ENCODE peak calls at places on chromosomes 12 and 14, in ten cellular contexts. V is psoas muscle; I is NCI-H1092; A is activated T-cell treated with anti-CD3 and anti-CD28 coated beads for 48 hours; W is fibroblast of pulmonary artery; M is stimulated activated CD4-positive, alpha-beta T cell treated with anti-CD3 and anti-CD28 coated beads, TNF-alpha, amount 100 ng/mL, for 24 hours; T is HT-29; Z is upper lobe of left lung; P is retinal pigment epithelial cell; U is progenitor cell of endocrine pancreas. R is an unnamed sample.

GRCh38 chr14:22232486-22232885 is 356.5 kb downstream of the DAD1 start:
- DNase-seq in V (no peak), I (no peak), A (no peak), W (no peak), M (no peak), T (no peak), Z (no peak), P (no peak), U (no peak), R (no peak)

GRCh38 chr14:68935761-68936209 is 43.3 kb downstream of the ACTN1 start:
- DNase-seq in V (no peak), I (no peak), A (no peak), W (peak), M (no peak), T (no peak), Z (no peak), P (no peak), U (no peak), R (no peak)

GRCh38 chr12:2319747-2320146 is 267.0 kb downstream of the CACNA1C start:
- DNase-seq in V (no peak), I (no peak), A (no peak), W (peak), M (no peak), T (no peak), Z (no peak), P (no peak), U (no peak), R (no peak)

GRCh38 chr12:53101266-53101665 is 2.0 kb upstream of the SOAT2 start:
- DNase-seq in V (no peak), I (no peak), A (no peak), W (no peak), M (no peak), T (no peak), Z (no peak), P (no peak), U (no peak), R (no peak)

GRCh38 chr14:53767566-53767965 is 189.1 kb downstream of the BMP4 start:
- DNase-seq in V (no peak), I (peak), A (no peak), W (no peak), M (no peak), T (no peak), Z (no peak), P (no peak), U (no peak), R (no peak)

GRCh38 chr12:106883421-106883820 is 72.3 kb upstream of the TMEM263 start:
- DNase-seq in V (no peak), I (no peak), A (no peak), W (peak), M (no peak), T (no peak), Z (no peak), P (no peak), U (no peak), R (no peak)

GRCh38 chr12:57164454-57164853 is 17.0 kb upstream of the LRP1-AS start:
- DNase-seq in V (no peak), I (no peak), A (no peak), W (no peak), M (no peak), T (no peak), Z (no peak), P (no peak), U (no peak), R (no peak)

GRCh38 chr12:97716356-97716755 is 253.8 kb downstream of the RMST start:
- DNase-seq in V (no peak), I (no peak), A (no peak), W (peak), M (no peak), T (peak), Z (no peak), P (peak), U (no peak), R (no peak)

GRCh38 chr14:51290132-51290531 is 50.1 kb downstream of the TMX1 start:
- DNase-seq in V (no peak), I (no peak), A (no peak), W (no peak), M (no peak), T (no peak), Z (no peak), P (no peak), U (no peak), R (no peak)

GRCh38 chr12:42652048-42652447 is 62.5 kb upstream of the PRICKLE1 start:
- DNase-seq in V (no peak), I (no peak), A (no peak), W (no peak), M (no peak), T (peak), Z (no peak), P (no peak), U (no peak), R (no peak)

GRCh38 chr14:67663633-67664032 is 10.8 kb downstream of the VTI1B start:
- DNase-seq in V (no peak), I (no peak), A (no peak), W (no peak), M (no peak), T (no peak), Z (no peak), P (no peak), U (no peak), R (no peak)

GRCh38 chr14:79265366-79265765 is 945.9 kb downstream of the DIO2 start:
- DNase-seq in V (no peak), I (no peak), A (no peak), W (no peak), M (no peak), T (no peak), Z (no peak), P (no peak), U (no peak), R (no peak)

GRCh38 chr14:100539319-100539645 is 47.9 kb downstream of the BEGAIN start:
- DNase-seq in V (peak), I (no peak), A (no peak), W (no peak), M (no peak), T (no peak), Z (peak), P (no peak), U (no peak), R (no peak)

GRCh38 chr12:27965411-27965810 is 7.1 kb downstream of the PTHLH start:
- DNase-seq in V (no peak), I (no peak), A (no peak), W (no peak), M (no peak), T (no peak), Z (no peak), P (peak), U (no peak), R (no peak)

GRCh38 chr12:49648722-49649032 is 25.3 kb downstream of the PRPF40B start:
- DNase-seq in V (no peak), I (no peak), A (no peak), W (no peak), M (no peak), T (no peak), Z (no peak), P (no peak), U (no peak), R (no peak)

GRCh38 chr14:97706814-97707213 is 909.6 kb downstream of the VRK1 start:
- DNase-seq in V (no peak), I (no peak), A (no peak), W (no peak), M (no peak), T (no peak), Z (no peak), P (no peak), U (no peak), R (no peak)

GRCh38 chr14:36950812-36951211 is 221.6 kb downstream of the SLC25A21 start:
- DNase-seq in V (no peak), I (no peak), A (no peak), W (no peak), M (no peak), T (no peak), Z (no peak), P (no peak), U (no peak), R (no peak)

GRCh38 chr12:59444932-59445331 is 150.9 kb upstream of the SLC16A7 start:
- DNase-seq in V (no peak), I (no peak), A (no peak), W (peak), M (no peak), T (peak), Z (no peak), P (no peak), U (no peak), R (no peak)

GRCh38 chr12:68619541-68619940 is 8.8 kb downstream of the RAP1B start:
- DNase-seq in V (no peak), I (no peak), A (no peak), W (no peak), M (no peak), T (no peak), Z (no peak), P (no peak), U (no peak), R (no peak)

GRCh38 chr12:53966385-53967133 is 6.4 kb upstream of the HOXC11 start:
- DNase-seq in V (no peak), I (no peak), A (no peak), W (no peak), M (no peak), T (no peak), Z (peak), P (no peak), U (no peak), R (no peak)

GRCh38 chr14:79328863-79329262 is 882.4 kb downstream of the DIO2 start:
- DNase-seq in V (no peak), I (no peak), A (no peak), W (no peak), M (no peak), T (no peak), Z (no peak), P (no peak), U (no peak), R (no peak)

GRCh38 chr12:24937553-24938244 is 11.2 kb downstream of the BCAT1 start:
- DNase-seq in V (no peak), I (no peak), A (no peak), W (no peak), M (no peak), T (no peak), Z (no peak), P (no peak), U (no peak), R (no peak)